ENCODE peak calls at places on chromosomes 5 and 9, in four cellular contexts. O is stomach, Z is uterus, M is heart left ventricle. Y is an unnamed sample.

GRCh38 chr5:148981353-148981752 is 81.5 kb downstream of the SH3TC2 start:
- DNase-seq in O (no peak), Z (no peak), M (no peak), Y (no peak)

GRCh38 chr9:83199240-83199639 is 136.3 kb upstream of the RASEF start:
- DNase-seq in O (peak), Z (no peak), M (peak), Y (peak)

GRCh38 chr9:81620009-81620405 is 69.3 kb downstream of the TLE1 start:
- DNase-seq in O (no peak), Z (no peak), M (no peak), Y (no peak)

GRCh38 chr5:80957031-80957761 is 3.0 kb upstream of the RASGRF2 start:
- DNase-seq in O (no peak), Z (no peak), M (no peak), Y (no peak)

GRCh38 chr9:114450833-114451706 is 54.2 kb downstream of the WHRN start:
- DNase-seq in O (no peak), Z (peak), M (no peak), Y (no peak)

GRCh38 chr5:13866792-13867191 is 77.7 kb downstream of the DNAH5 start:
- DNase-seq in O (no peak), Z (no peak), M (peak), Y (peak)

GRCh38 chr5:131384616-131385214 is 120.9 kb downstream of the CDC42SE2 start:
- DNase-seq in O (no peak), Z (no peak), M (no peak), Y (no peak)

GRCh38 chr5:1180841-1181271 is 20.5 kb upstream of the SLC6A19 start:
- DNase-seq in O (no peak), Z (no peak), M (no peak), Y (no peak)

GRCh38 chr5:139725073-139725830 is 70.4 kb upstream of the PSD2 start:
- DNase-seq in O (peak), Z (peak), M (peak), Y (no peak)

GRCh38 chr5:55445817-55446216 is 88.9 kb downstream of the PLPP1 start:
- DNase-seq in O (no peak), Z (no peak), M (no peak), Y (no peak)

GRCh38 chr9:27086818-27087680 is 22.0 kb upstream of the TEK start:
- DNase-seq in O (no peak), Z (no peak), M (no peak), Y (no peak)

GRCh38 chr5:72999916-73000315 is 44.1 kb downstream of the FCHO2 start:
- DNase-seq in O (no peak), Z (no peak), M (no peak), Y (no peak)

GRCh38 chr5:92917044-92917443 is 664.0 kb downstream of the NR2F1-AS1 start:
- DNase-seq in O (no peak), Z (no peak), M (no peak), Y (no peak)

GRCh38 chr5:123844873-123845272 is 332.9 kb downstream of the CSNK1G3 start:
- DNase-seq in O (no peak), Z (no peak), M (no peak), Y (no peak)

GRCh38 chr9:126049088-126049487 is 277.5 kb upstream of the MVB12B start:
- DNase-seq in O (no peak), Z (no peak), M (no peak), Y (no peak)

GRCh38 chr5:22465177-22465576 is 388.0 kb downstream of the CDH12 start:
- DNase-seq in O (no peak), Z (no peak), M (no peak), Y (no peak)

GRCh38 chr5:176530983-176531901 is 6.0 kb downstream of the RNF44 start:
- DNase-seq in O (no peak), Z (no peak), M (peak), Y (no peak)

GRCh38 chr5:2499917-2500316 is 251.6 kb downstream of the IRX2 start:
- DNase-seq in O (no peak), Z (no peak), M (no peak), Y (no peak)

GRCh38 chr9:77014597-77015263 is 4.7 kb upstream of the FOXB2 start:
- DNase-seq in O (no peak), Z (no peak), M (no peak), Y (no peak)

DNA sequence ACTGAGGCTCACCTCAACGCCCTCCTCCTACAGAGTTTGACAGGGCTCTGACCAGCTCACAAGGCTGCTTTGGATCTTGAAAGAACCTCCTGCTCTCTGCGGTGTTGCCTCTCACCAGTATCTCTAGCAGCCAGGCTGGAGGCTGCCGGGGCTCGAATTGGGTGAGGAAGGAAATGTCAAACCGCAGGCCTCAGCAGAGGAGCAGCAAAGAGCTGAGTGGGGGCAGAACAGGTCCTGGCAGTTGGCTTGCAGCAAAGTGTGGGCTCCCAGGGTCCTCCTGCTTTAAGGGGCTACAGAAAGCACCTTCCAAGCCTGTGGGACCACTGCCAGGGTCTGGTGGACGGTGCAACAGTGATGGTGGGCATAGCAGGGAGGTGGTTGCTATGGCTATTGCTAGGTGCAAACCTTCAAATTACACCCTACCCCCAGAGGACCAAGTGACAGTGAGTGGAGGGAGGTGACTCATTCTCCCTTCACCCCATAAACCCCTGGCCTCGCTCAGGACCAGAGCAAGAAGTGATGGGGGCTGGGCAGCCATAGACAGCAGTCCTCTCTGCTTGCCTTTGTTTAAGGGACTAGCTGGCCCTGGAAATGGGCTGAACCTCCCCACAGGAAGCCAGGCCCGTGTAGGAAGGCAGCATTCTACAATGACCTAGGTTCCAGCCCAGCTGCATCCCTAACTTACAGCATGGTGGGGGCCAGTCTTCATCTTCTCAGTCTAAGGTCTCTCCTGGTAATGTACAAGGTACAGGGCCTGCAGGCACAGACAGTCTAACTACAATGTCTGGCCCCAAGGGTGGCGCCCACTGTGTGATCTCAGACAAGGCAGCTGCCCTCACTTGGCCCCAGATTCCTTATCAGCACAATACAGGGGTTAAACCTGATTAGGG is 18.7 kb downstream of the LCP2 start:
- DNase-seq in O (peak), Z (no peak), M (peak), Y (no peak)
- TF ChIP-seq POLR2A in O (no peak), Z (no peak), M (no peak), Y (no peak)

GRCh38 chr5:10629661-10630060 is 65.8 kb downstream of the ANKRD33B start:
- DNase-seq in O (no peak), Z (no peak), M (no peak), Y (no peak)
- TF ChIP-seq POLR2A in O (no peak), Z (no peak), M (no peak), Y (no peak)

GRCh38 chr9:717722-718121 is 123.8 kb upstream of the DMRT1 start:
- DNase-seq in O (no peak), Z (no peak), M (no peak), Y (no peak)

GRCh38 chr9:713046-713445 is 128.5 kb upstream of the DMRT1 start:
- DNase-seq in O (no peak), Z (no peak), M (no peak), Y (no peak)

GRCh38 chr9:715310-715709 is 126.2 kb upstream of the DMRT1 start:
- DNase-seq in O (no peak), Z (no peak), M (no peak), Y (no peak)

GRCh38 chr9:714675-715074 is 126.8 kb upstream of the DMRT1 start:
- DNase-seq in O (no peak), Z (no peak), M (no peak), Y (no peak)

DNA sequence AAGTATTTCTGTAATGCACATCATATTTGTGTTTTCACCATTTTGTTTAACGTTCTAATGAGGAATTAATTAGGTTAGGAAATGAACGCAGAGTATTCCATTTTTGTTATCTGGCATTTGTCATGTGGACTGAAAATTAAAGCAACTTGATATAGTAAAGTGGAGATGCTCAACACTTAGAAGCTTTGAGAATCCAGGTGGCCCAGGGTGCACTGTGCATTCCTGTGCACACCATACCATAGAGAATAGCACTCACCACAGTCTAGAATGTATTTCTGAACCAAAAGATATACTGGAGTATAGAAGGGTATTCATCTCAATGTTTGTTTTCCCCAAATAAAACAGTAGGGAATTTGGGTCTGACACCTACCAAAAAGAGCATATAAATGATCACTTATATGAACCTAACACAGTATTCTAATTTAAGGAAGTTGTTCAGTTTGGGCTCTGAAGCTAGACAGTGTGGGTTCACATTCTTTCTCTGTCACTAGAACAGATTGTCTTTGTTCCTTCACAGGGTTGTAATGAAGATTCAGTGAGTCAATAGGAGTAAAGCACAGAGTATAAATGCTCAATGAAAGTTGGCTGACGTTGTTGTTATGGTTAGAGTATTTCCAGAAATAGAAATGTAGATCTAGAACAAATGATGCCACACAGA is 125.6 kb upstream of the DMRT1 start:
- DNase-seq in O (no peak), Z (no peak), M (no peak), Y (no peak)
- TF ChIP-seq POLR2A in O (no peak), Z (no peak), M (no peak), Y (no peak)

DNA sequence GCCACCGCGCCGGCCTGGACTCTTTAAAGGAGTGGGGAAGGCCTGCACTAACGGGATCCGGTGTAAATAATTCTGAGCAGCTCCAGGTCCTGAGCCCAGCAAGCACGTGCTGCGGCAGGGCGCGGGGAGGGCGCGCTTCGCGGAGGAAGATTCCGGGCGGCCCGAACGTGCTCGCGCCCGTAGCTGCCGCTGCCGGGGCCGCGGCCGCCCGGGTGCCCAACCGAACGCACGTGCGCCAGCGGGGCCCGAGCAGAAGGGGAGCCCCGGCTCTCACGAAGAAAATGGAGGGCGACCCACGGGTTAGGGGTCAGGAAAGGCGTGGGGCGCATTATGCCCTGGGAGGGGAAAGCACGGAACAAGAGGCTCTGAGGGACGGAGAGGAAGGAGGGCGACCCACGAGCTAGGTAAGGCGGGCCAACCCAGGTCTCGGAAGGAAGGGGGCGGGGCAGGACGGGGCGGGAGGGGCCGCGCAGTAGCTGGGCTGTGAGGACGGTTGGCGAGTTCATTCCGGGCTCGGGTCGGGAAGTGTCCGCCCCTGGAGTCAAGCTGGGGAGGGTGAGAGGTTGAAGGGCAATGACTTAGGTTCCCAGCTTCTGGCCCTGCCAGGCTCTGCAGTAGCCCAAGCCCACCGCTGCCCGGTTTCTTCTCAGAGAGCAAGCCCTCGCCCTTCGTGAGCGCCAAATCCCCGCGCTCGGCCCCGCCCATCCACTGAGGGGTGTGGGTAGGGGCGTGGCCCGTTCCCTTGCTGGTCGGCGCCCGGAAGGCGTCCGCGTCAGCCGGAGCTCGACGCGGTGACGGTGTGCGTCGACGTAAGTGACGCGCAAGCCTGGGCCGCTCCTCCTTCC is at the start of gene ZNF131:
- DNase-seq in O (peak), Z (peak), M (peak), Y (peak)
- TF ChIP-seq POLR2A in O (no peak), Z (no peak), M (no peak), Y (peak)

GRCh38 chr5:160008877-160009590 is at the start of gene TTC1:
- DNase-seq in O (peak), Z (peak), M (peak), Y (peak)
- TF ChIP-seq POLR2A in O (no peak), Z (peak), M (peak), Y (peak)

GRCh38 chr9:135930446-135931345 is 23.4 kb upstream of the CAMSAP1 start:
- DNase-seq in O (no peak), Z (no peak), M (no peak), Y (no peak)
- TF ChIP-seq POLR2A in O (no peak), Z (no peak), M (no peak), Y (no peak)